ENCODE peak calls at places on chromosomes 7 and 10, in nine cellular contexts. H is glutamatergic neuron; L is gastrocnemius medialis; K is activated CD4-positive, alpha-beta T cell treated with anti-CD3 and anti-CD28 coated beads, Interleukin-2, amount 50 U/mL, for 48 hours; V is CD4-positive, CD25-positive, alpha-beta regulatory T cell; U is NCI-H1048; A is AG04449; R is neural crest cell; W is stimulated activated CD4-positive, alpha-beta T cell treated with anti-CD3 and anti-CD28 coated beads, Interleukin-2, amount 100 ng/mL, for 24 hours. Q is an unnamed sample.

GRCh38 chr10:15293862-15294835 is 76.9 kb downstream of the FAM171A1 start:
- DNase-seq in H (no peak), R (no peak), W (no peak), K (no peak), L (no peak), A (no peak), V (no peak), U (no peak), Q (no peak)

GRCh38 chr10:109824206-109824605 is 99.1 kb downstream of the XPNPEP1 start:
- DNase-seq in K (no peak), H (no peak), A (no peak), W (no peak), U (no peak), R (no peak), L (no peak), V (no peak), Q (no peak)

GRCh38 chr7:1569016-1569415 is 816 bp downstream of the PSMG3 start:
- DNase-seq in V (no peak), R (no peak), W (peak; percentile 53), H (no peak), K (peak; percentile 71), U (no peak), A (no peak), L (no peak), Q (no peak)

GRCh38 chr7:128408709-128409434 is 910 bp downstream of the IMPDH1 start:
- DNase-seq in U (no peak), A (no peak), R (no peak), H (peak; percentile 46), W (no peak), K (no peak), V (no peak), L (no peak), Q (no peak)

GRCh38 chr10:132837905-132838304 is 52.0 kb upstream of the NKX6-2 start:
- DNase-seq in W (no peak), H (no peak), L (no peak), R (no peak), A (no peak), U (no peak), V (no peak), K (no peak), Q (no peak)

GRCh38 chr7:67743501-67743900 is 746.9 kb downstream of the TYW1 start:
- DNase-seq in K (no peak), H (no peak), A (no peak), W (no peak), L (no peak), V (no peak), U (no peak), R (no peak), Q (no peak)

GRCh38 chr10:89221919-89222318 is 14.8 kb upstream of the CH25H start:
- DNase-seq in U (no peak), K (no peak), H (no peak), R (no peak), V (no peak), W (no peak), A (no peak), L (no peak), Q (no peak)

GRCh38 chr7:5501465-5501864 is 77.8 kb upstream of the TNRC18 start:
- DNase-seq in V (no peak), U (no peak), W (no peak), R (no peak), H (no peak), A (no peak), K (no peak), L (no peak), Q (no peak)